ENCODE peak calls at places on chromosomes 16 and 17, in ten cellular contexts. O, T, M, F, B, S, X, L, W and V are unnamed samples.

GRCh38 chr16:49605536-49606241 is 232.1 kb downstream of the C16orf78 start:
- DNase-seq in F (no peak), X (no peak), W (no peak), S (no peak), T (no peak), O (no peak), B (no peak), M (no peak), L (no peak), V (no peak)

GRCh38 chr16:86768999-86769398 is 190.7 kb downstream of the FOXL1 start:
- DNase-seq in T (no peak), O (no peak), W (no peak), B (no peak), F (no peak), M (no peak), S (no peak), X (no peak), L (no peak), V (no peak)

GRCh38 chr16:64627288-64627687 is 494.6 kb downstream of the CDH11 start:
- DNase-seq in B (no peak), T (no peak), X (no peak), F (no peak), O (no peak), M (no peak), L (no peak), W (no peak), S (no peak), V (no peak)

GRCh38 chr16:27700596-27700995 is 150.7 kb downstream of the KATNIP start:
- DNase-seq in F (no peak), O (no peak), X (no peak), W (no peak), L (no peak), M (peak; percentile 60), S (no peak), B (no peak), T (no peak), V (no peak)

GRCh38 chr16:49312389-49312990 is 30.9 kb upstream of the CBLN1 start:
- DNase-seq in M (no peak), S (no peak), L (no peak), O (no peak), B (no peak), F (no peak), T (no peak), X (peak; percentile 22), W (no peak), V (no peak)

GRCh38 chr17:6555331-6556120 is 829 bp downstream of the PITPNM3 start:
- DNase-seq in B (peak; percentile 80), L (no peak), W (no peak), S (no peak), O (peak; percentile 45), T (no peak), X (no peak), F (no peak), M (peak; percentile 62), V (no peak)

GRCh38 chr17:42180922-42181850 is at the start of gene KCNH4:
- DNase-seq in S (peak; percentile 72), W (peak; percentile 93), B (peak; percentile 46), T (peak; percentile 87), L (peak; percentile 84), O (peak; percentile 96), F (peak; percentile 29), M (peak; percentile 88), X (no peak), V (peak; percentile 96)

GRCh38 chr16:87233928-87234327 is 83.3 kb downstream of the C16orf95 start:
- DNase-seq in B (peak; percentile 18), O (no peak), L (no peak), T (no peak), S (no peak), F (no peak), X (no peak), W (no peak), M (no peak), V (no peak)

GRCh38 chr17:22411185-22411784 is 719.0 kb downstream of the KCNJ18 start:
- DNase-seq in B (no peak), T (no peak), S (no peak), O (no peak), W (no peak), M (no peak), F (no peak), L (no peak), X (no peak), V (peak; percentile 45)